ENCODE peak calls at places on chromosome 15, in ten cellular contexts. W, M, E, Y, T, P, B, R, H and S are unnamed samples.

GRCh38 chr15:62985768-62986167 is 56.8 kb upstream of the TPM1 start:
- DNase-seq in P (no peak), W (no peak), R (no peak), T (no peak), E (peak), B (no peak), M (no peak), H (no peak), Y (no peak), S (no peak)

GRCh38 chr15:56871867-56872266 is 46.6 kb upstream of the TCF12 start:
- DNase-seq in B (no peak), H (no peak), P (no peak), Y (no peak), W (no peak), T (no peak), R (no peak), E (no peak), M (no peak), S (no peak)

GRCh38 chr15:57044072-57044702 is 125.7 kb downstream of the TCF12 start:
- DNase-seq in P (peak), M (no peak), R (no peak), B (no peak), W (no peak), H (no peak), T (no peak), E (no peak), Y (no peak), S (no peak)

GRCh38 chr15:61228025-61228901 is 839 bp downstream of the RORA start:
- DNase-seq in R (no peak), Y (no peak), T (no peak), P (no peak), M (no peak), B (no peak), H (peak), E (peak), W (no peak), S (no peak)

GRCh38 chr15:63538876-63539275 is 34.5 kb downstream of the USP3 start:
- DNase-seq in T (no peak), E (no peak), H (no peak), P (no peak), W (no peak), R (no peak), B (no peak), Y (no peak), M (no peak), S (no peak)

GRCh38 chr15:74664028-74664616 is 31.7 kb downstream of the EDC3 start:
- DNase-seq in B (no peak), W (no peak), E (peak), H (no peak), R (no peak), T (no peak), P (no peak), M (no peak), Y (peak), S (peak)

GRCh38 chr15:29057856-29058255 is 172.1 kb downstream of the APBA2 start:
- DNase-seq in W (no peak), P (no peak), H (no peak), T (no peak), R (no peak), B (no peak), Y (no peak), E (no peak), M (no peak), S (no peak)

GRCh38 chr15:61639491-61639890 is 410.4 kb upstream of the RORA start:
- DNase-seq in R (no peak), Y (no peak), H (no peak), P (no peak), E (no peak), T (no peak), M (no peak), B (no peak), W (no peak), S (no peak)

GRCh38 chr15:32994810-32995424 is 199.6 kb downstream of the FMN1 start:
- DNase-seq in P (peak), B (no peak), R (no peak), E (peak), T (no peak), H (peak), M (no peak), W (no peak), Y (no peak), S (no peak)

GRCh38 chr15:69957175-69957574 is 140.5 kb downstream of the TLE3 start:
- DNase-seq in W (no peak), M (peak), R (no peak), Y (no peak), P (no peak), B (no peak), T (no peak), E (no peak), H (no peak), S (no peak)

GRCh38 chr15:44861439-44861910 is 95.0 kb upstream of the TERB2 start:
- DNase-seq in E (no peak), B (no peak), P (no peak), T (no peak), M (no peak), W (no peak), Y (no peak), H (no peak), R (no peak), S (no peak)

GRCh38 chr15:33955945-33956344 is 12.4 kb upstream of the CHRM5 start:
- DNase-seq in W (no peak), Y (no peak), B (no peak), P (no peak), R (no peak), E (no peak), T (peak), H (no peak), M (no peak), S (no peak)

GRCh38 chr15:99451484-99451883 is 114.3 kb upstream of the MEF2A start:
- DNase-seq in W (no peak), B (no peak), R (no peak), M (no peak), T (no peak), H (no peak), P (no peak), Y (no peak), E (no peak), S (no peak)

GRCh38 chr15:67019069-67019468 is 46.3 kb upstream of the SMAD3 start:
- DNase-seq in W (no peak), B (no peak), M (no peak), Y (no peak), H (no peak), E (no peak), R (no peak), P (no peak), T (no peak), S (no peak)

GRCh38 chr15:34217587-34218225 is 7.1 kb upstream of the EMC4 start:
- DNase-seq in R (no peak), T (no peak), E (no peak), H (no peak), B (no peak), M (no peak), W (no peak), P (peak), Y (no peak), S (no peak)

GRCh38 chr15:78105541-78106241 is 13.3 kb downstream of the SH2D7 start:
- DNase-seq in R (no peak), H (no peak), W (no peak), T (no peak), E (peak), P (no peak), M (no peak), Y (peak), B (no peak), S (no peak)

GRCh38 chr15:94840794-94841587 is 609.6 kb downstream of the MCTP2 start:
- DNase-seq in R (no peak), E (no peak), T (no peak), P (no peak), H (no peak), M (no peak), W (no peak), B (no peak), Y (no peak), S (no peak)